ENCODE peak calls at places on chromosomes 13 and 19, in six cellular contexts. G is fibroblast of the aortic adventitia, B is GM23338, S is nephron progenitor cell, D is AG09309, Q is natural killer cell. Y is an unnamed sample.

GRCh38 chr13:44189085-44189484 is 184.5 kb upstream of the SERP2 start:
- DNase-seq in G (no peak), B (no peak), S (no peak), D (no peak), Q (no peak), Y (no peak)

GRCh38 chr13:51829236-51829899 is 15.6 kb downstream of the TMEM272 start:
- DNase-seq in G (no peak), B (no peak), S (no peak), D (no peak), Q (no peak), Y (no peak)

GRCh38 chr19:37966211-37967072 is 59.4 kb downstream of the SIPA1L3 start:
- DNase-seq in G (no peak), B (no peak), S (no peak), D (no peak), Q (no peak), Y (no peak)

GRCh38 chr19:32566246-32566830 is 14.7 kb upstream of the PDCD5 start:
- DNase-seq in G (peak), B (no peak), S (no peak), D (no peak), Q (no peak), Y (no peak)

GRCh38 chr13:41694902-41695301 is 237.6 kb downstream of the RGCC start:
- DNase-seq in G (peak), B (no peak), S (no peak), D (peak), Q (no peak), Y (peak)

GRCh38 chr19:14449321-14449720 is 16.2 kb downstream of the PKN1 start:
- DNase-seq in G (no peak), B (no peak), S (no peak), D (no peak), Q (no peak), Y (no peak)

GRCh38 chr13:22141636-22142035 is 470.8 kb downstream of the FGF9 start:
- DNase-seq in G (no peak), B (no peak), S (no peak), D (no peak), Q (no peak), Y (no peak)

GRCh38 chr13:99980201-99981114 is 1.1 kb upstream of the ZIC2 start:
- DNase-seq in G (peak), B (peak), S (peak), D (no peak), Q (no peak), Y (peak)

GRCh38 chr19:8334458-8335342 is 8.4 kb downstream of the KANK3 start:
- DNase-seq in G (peak), B (peak), S (peak), D (no peak), Q (no peak), Y (peak)

GRCh38 chr19:11347546-11347945 is 1.2 kb downstream of the CCDC159 start:
- DNase-seq in G (no peak), B (no peak), S (no peak), D (no peak), Q (no peak), Y (no peak)

GRCh38 chr19:43474487-43474886 is 9.1 kb upstream of the LYPD3 start:
- DNase-seq in G (no peak), B (no peak), S (no peak), D (no peak), Q (no peak), Y (no peak)

GRCh38 chr13:66635526-66635925 is 594.6 kb downstream of the PCDH9 start:
- DNase-seq in G (peak), B (no peak), S (no peak), D (peak), Q (no peak), Y (peak)

GRCh38 chr13:95020298-95020987 is 280.8 kb downstream of the ABCC4 start:
- DNase-seq in G (peak), B (no peak), S (no peak), D (no peak), Q (no peak), Y (peak)

GRCh38 chr13:73136776-73137175 is 78.0 kb downstream of the KLF5 start:
- DNase-seq in G (no peak), B (no peak), S (no peak), D (no peak), Q (no peak), Y (no peak)

GRCh38 chr13:94988654-94989053 is 276.3 kb upstream of the SOX21 start:
- DNase-seq in G (no peak), B (peak), S (no peak), D (no peak), Q (no peak), Y (peak)

GRCh38 chr13:99015606-99016520 is 38.0 kb upstream of the DOCK9 start:
- DNase-seq in G (no peak), B (no peak), S (no peak), D (no peak), Q (no peak), Y (no peak)

GRCh38 chr19:4531562-4532165 is 3.4 kb downstream of the PLIN5 start:
- DNase-seq in G (no peak), B (no peak), S (no peak), D (no peak), Q (no peak), Y (no peak)

GRCh38 chr19:4524808-4525562 is 6.7 kb upstream of the PLIN4 start:
- DNase-seq in G (peak), B (peak), S (peak), D (no peak), Q (peak), Y (peak)

GRCh38 chr19:4525563-4526002 is 7.3 kb upstream of the PLIN4 start:
- DNase-seq in G (no peak), B (no peak), S (no peak), D (no peak), Q (no peak), Y (no peak)

GRCh38 chr19:4529924-4530522 is 5.0 kb downstream of the PLIN5 start:
- DNase-seq in G (no peak), B (no peak), S (no peak), D (no peak), Q (no peak), Y (no peak)

DNA sequence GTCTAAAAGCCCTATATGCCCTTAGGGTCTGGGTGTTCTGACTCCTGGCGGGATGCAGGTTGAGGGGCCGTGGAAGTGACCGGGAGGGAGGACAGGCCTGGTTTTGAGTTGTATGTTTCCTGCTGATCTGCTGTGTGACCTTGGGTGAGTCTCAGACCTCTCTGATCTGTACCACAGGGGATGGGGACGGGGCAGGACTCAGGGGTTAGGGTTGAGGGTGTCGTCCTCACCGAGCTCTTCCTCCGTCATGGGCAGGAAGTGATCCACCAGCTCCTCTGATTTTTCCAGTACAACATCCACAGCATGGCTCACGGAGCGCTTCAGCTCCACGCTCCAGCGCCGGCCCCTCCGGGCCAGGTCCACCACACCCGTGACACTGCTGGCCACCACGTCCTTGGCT is 6.2 kb downstream of the PLIN5 start:
- DNase-seq in G (no peak), B (no peak), S (no peak), D (no peak), Q (no peak), Y (no peak)
- TF ChIP-seq CTCF in G (no peak), B (no peak), S (no peak), D (no peak), Q (no peak), Y (no peak)

GRCh38 chr13:25018729-25019115 is 77.2 kb upstream of the PABPC3 start:
- DNase-seq in G (no peak), B (peak), S (peak), D (no peak), Q (no peak), Y (no peak)
- TF ChIP-seq CTCF in G (no peak), B (no peak), S (no peak), D (no peak), Q (no peak), Y (no peak)

GRCh38 chr13:54394908-54395307 is 1366.3 kb downstream of the OLFM4 start:
- DNase-seq in G (no peak), B (no peak), S (no peak), D (no peak), Q (no peak), Y (no peak)

DNA sequence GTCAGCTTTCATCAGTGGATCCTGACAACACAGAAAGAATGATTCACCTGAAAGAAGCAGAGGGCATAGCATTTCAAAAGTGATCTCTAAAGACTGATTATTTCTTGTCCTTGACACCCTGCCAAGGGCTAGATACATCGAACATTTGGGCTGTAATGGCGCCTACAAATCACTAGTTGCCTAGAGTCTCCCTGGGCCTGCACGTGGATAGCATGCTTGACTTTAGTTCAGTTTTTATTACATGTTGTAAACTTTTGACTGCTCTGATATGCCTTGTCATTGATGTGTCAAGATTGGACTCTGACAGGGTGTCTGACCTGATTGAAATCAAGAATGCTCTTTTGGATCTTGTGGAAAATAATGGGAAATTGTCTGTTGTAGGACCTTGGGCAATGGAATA is 1365.7 kb downstream of the OLFM4 start:
- DNase-seq in G (no peak), B (no peak), S (no peak), D (no peak), Q (no peak), Y (no peak)
- TF ChIP-seq CTCF in G (no peak), B (no peak), S (no peak), D (no peak), Q (no peak), Y (no peak)

DNA sequence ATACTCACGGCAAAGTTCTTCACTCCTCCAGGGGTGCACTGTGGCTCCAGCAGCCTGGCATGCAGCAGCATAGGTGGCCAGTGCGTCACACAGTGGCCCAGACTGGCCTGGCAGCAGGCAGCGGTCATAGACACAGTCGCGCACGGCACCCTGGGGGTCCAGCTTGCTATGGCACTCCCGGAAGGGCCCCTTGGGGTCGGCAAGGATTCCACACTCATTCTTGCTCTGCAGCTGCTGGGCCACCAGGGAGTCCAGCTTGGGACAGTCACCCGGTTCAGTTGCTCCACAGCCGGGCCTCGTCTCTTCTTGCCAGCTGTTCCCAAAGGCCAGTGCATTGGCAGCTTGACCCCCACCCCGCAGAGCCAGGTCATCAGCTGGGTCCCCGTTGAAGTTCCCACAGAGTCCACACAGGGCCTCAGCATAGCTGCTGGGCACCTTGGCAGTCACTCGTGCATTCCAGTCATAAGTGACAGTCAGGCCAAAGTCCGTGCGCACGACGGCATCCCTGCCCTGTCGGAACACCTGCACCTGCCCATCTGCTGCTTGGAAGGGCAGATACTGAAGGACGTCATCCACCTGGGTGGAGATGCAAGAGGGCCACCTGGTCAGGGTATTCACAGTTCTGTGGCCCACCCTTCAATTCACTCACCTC is 20.6 kb downstream of the FCGBP start:
- DNase-seq in G (no peak), B (no peak), S (no peak), D (no peak), Q (no peak), Y (no peak)
- TF ChIP-seq CTCF in G (no peak), B (no peak), S (no peak), D (no peak), Q (no peak), Y (no peak)

GRCh38 chr19:44777715-44778347 is at the start of gene CBLC:
- DNase-seq in G (no peak), B (peak), S (peak), D (no peak), Q (no peak), Y (no peak)
- TF ChIP-seq CTCF in G (no peak), B (peak), S (no peak), D (no peak), Q (no peak), Y (no peak)

Y was measured in fibroblast of pulmonary artery.